ENCODE peak calls at places on chromosomes 3 and 15, in nine cellular contexts. B, A, T, Z, L, W, V, X and K are unnamed samples.

GRCh38 chr3:121592856-121593702 is at the start of gene FBXO40:
- DNase-seq in B (peak), A (no peak), T (no peak), Z (no peak), L (peak), W (no peak), V (no peak), X (no peak), K (peak)

GRCh38 chr3:48417529-48418108 is 12.3 kb downstream of the PLXNB1 start:
- DNase-seq in B (no peak), A (no peak), T (no peak), Z (no peak), L (no peak), W (no peak), V (no peak), X (no peak), K (no peak)

GRCh38 chr3:184423567-184423966 is 43.7 kb downstream of the CHRD start:
- DNase-seq in B (no peak), A (no peak), T (no peak), Z (no peak), L (no peak), W (no peak), V (no peak), X (no peak), K (no peak)

GRCh38 chr3:153138267-153139210 is 23.5 kb upstream of the RAP2B start:
- DNase-seq in B (no peak), A (peak), T (peak), Z (peak), L (no peak), W (peak), V (no peak), X (no peak), K (peak)

GRCh38 chr3:27165348-27165747 is 203.8 kb downstream of the NEK10 start:
- DNase-seq in B (no peak), A (peak), T (no peak), Z (no peak), L (no peak), W (no peak), V (no peak), X (no peak), K (no peak)

GRCh38 chr15:74815121-74815933 is 2.7 kb downstream of the LMAN1L start:
- DNase-seq in B (no peak), A (no peak), T (peak), Z (no peak), L (no peak), W (no peak), V (no peak), X (no peak), K (peak)

GRCh38 chr3:16906679-16907078 is 21.9 kb downstream of the PLCL2 start:
- DNase-seq in B (no peak), A (peak), T (no peak), Z (no peak), L (no peak), W (no peak), V (no peak), X (no peak), K (peak)

GRCh38 chr15:100572362-100572983 is 29.5 kb downstream of the LINS1 start:
- DNase-seq in B (no peak), A (peak), T (no peak), Z (no peak), L (no peak), W (no peak), V (no peak), X (no peak), K (no peak)

GRCh38 chr3:72894941-72895552 is 7.2 kb downstream of the GXYLT2 start:
- DNase-seq in B (no peak), A (no peak), T (no peak), Z (no peak), L (no peak), W (no peak), V (no peak), X (no peak), K (no peak)

GRCh38 chr15:48507416-48508065 is 138.0 kb downstream of the FBN1 start:
- DNase-seq in B (peak), A (peak), T (peak), Z (no peak), L (peak), W (peak), V (no peak), X (no peak), K (no peak)

GRCh38 chr3:171086914-171087313 is 60.4 kb upstream of the SLC2A2 start:
- DNase-seq in B (no peak), A (no peak), T (no peak), Z (no peak), L (no peak), W (no peak), V (no peak), X (no peak), K (no peak)

GRCh38 chr3:37872413-37873160 is 10.9 kb downstream of the CTDSPL start:
- DNase-seq in B (no peak), A (no peak), T (no peak), Z (no peak), L (no peak), W (no peak), V (no peak), X (no peak), K (no peak)

GRCh38 chr3:69865920-69866679 is 126.8 kb downstream of the MITF start:
- DNase-seq in B (peak), A (no peak), T (peak), Z (no peak), L (no peak), W (no peak), V (no peak), X (no peak), K (peak)

GRCh38 chr3:188123170-188123920 is 30.6 kb upstream of the LPP start:
- DNase-seq in B (no peak), A (no peak), T (peak), Z (no peak), L (no peak), W (no peak), V (no peak), X (no peak), K (no peak)

GRCh38 chr3:110789315-110789714 is 282.3 kb upstream of the NECTIN3 start:
- DNase-seq in B (no peak), A (peak), T (no peak), Z (no peak), L (no peak), W (no peak), V (no peak), X (no peak), K (no peak)

GRCh38 chr3:26559252-26559651 is 63.3 kb upstream of the LRRC3B start:
- DNase-seq in B (no peak), A (no peak), T (no peak), Z (no peak), L (no peak), W (no peak), V (no peak), X (no peak), K (no peak)

GRCh38 chr3:143170043-143170442 is 50.5 kb downstream of the CHST2 start:
- DNase-seq in B (no peak), A (no peak), T (no peak), Z (no peak), L (no peak), W (no peak), V (no peak), X (no peak), K (no peak)

GRCh38 chr15:77482570-77482969 is 61.9 kb downstream of the HMG20A start:
- DNase-seq in B (no peak), A (peak), T (no peak), Z (no peak), L (no peak), W (no peak), V (no peak), X (no peak), K (no peak)

GRCh38 chr3:61890167-61890566 is 328.8 kb downstream of the PTPRG start:
- DNase-seq in B (no peak), A (no peak), T (no peak), Z (no peak), L (no peak), W (no peak), V (no peak), X (no peak), K (no peak)

GRCh38 chr3:155031191-155031590 is 48.9 kb upstream of the MME start:
- DNase-seq in B (no peak), A (no peak), T (no peak), Z (no peak), L (no peak), W (no peak), V (no peak), X (no peak), K (no peak)

GRCh38 chr3:145807990-145808389 is 353.0 kb downstream of the PLOD2 start:
- DNase-seq in B (peak), A (peak), T (no peak), Z (no peak), L (no peak), W (no peak), V (peak), X (no peak), K (no peak)

GRCh38 chr3:196202516-196202970 is 8.7 kb downstream of the ZDHHC19 start:
- DNase-seq in B (no peak), A (peak), T (no peak), Z (no peak), L (no peak), W (no peak), V (peak), X (no peak), K (peak)

GRCh38 chr3:187382609-187383151 is 14.5 kb downstream of the RTP4 start:
- DNase-seq in B (peak), A (no peak), T (no peak), Z (no peak), L (no peak), W (no peak), V (no peak), X (no peak), K (no peak)

GRCh38 chr3:194686816-194687637 is 1.3 kb downstream of the FAM43A start:
- DNase-seq in B (peak), A (peak), T (peak), Z (no peak), L (no peak), W (no peak), V (peak), X (peak), K (peak)

GRCh38 chr3:38834110-38834509 is 18.1 kb upstream of the SCN10A start:
- DNase-seq in B (peak), A (peak), T (peak), Z (no peak), L (no peak), W (peak), V (peak), X (peak), K (peak)

GRCh38 chr15:87755226-87755625 is 501.3 kb downstream of the NTRK3 start:
- DNase-seq in B (no peak), A (peak), T (no peak), Z (no peak), L (no peak), W (no peak), V (no peak), X (no peak), K (no peak)